ENCODE peak calls at places on chromosome 20, in seven cellular contexts. O, J, K, M, B, T and G are unnamed samples.
A peak's percentile ranks its signal among the peaks of the same experiment; 100 is the strongest.

GRCh38 chr20:41854765-41855164 is 236.6 kb upstream of the CHD6 start:
- DNase-seq in J (no peak), B (no peak), O (no peak), M (no peak), T (no peak), K (peak; percentile 58), G (no peak)

GRCh38 chr20:50604451-50604850 is 86.9 kb downstream of the RIPOR3 start:
- DNase-seq in O (no peak), B (no peak), T (no peak), J (no peak), K (no peak), M (no peak), G (no peak)

GRCh38 chr20:59015812-59016711 is 3.2 kb upstream of the TUBB1 start:
- DNase-seq in M (no peak), K (no peak), B (no peak), J (no peak), T (peak; percentile 37), O (no peak), G (peak; percentile 79)

GRCh38 chr20:18466574-18466893 is 296 bp downstream of the DZANK1 start:
- DNase-seq in J (no peak), K (no peak), M (no peak), O (no peak), T (no peak), B (no peak), G (no peak)

GRCh38 chr20:13659288-13659687 is 20.6 kb upstream of the TASP1 start:
- DNase-seq in K (no peak), O (no peak), T (no peak), M (no peak), J (no peak), B (no peak), G (no peak)

GRCh38 chr20:44643596-44644383 is 7.7 kb downstream of the ADA start:
- DNase-seq in J (peak; percentile 94), T (peak; percentile 79), O (no peak), M (peak; percentile 88), B (no peak), K (peak; percentile 34), G (no peak)

GRCh38 chr20:60993647-60994046 is 258.4 kb upstream of the CDH4 start:
- DNase-seq in M (peak; percentile 8), B (peak; percentile 16), K (peak; percentile 17), J (no peak), O (no peak), T (no peak), G (no peak)

GRCh38 chr20:48776306-48776705 is 51.5 kb downstream of the PREX1 start:
- DNase-seq in J (peak; percentile 65), K (no peak), T (no peak), O (no peak), B (no peak), M (peak; percentile 19), G (no peak)

GRCh38 chr20:1537731-1538058 is 19.8 kb downstream of the SIRPD start:
- DNase-seq in K (no peak), M (no peak), T (no peak), J (peak; percentile 85), O (no peak), B (no peak), G (no peak)

GRCh38 chr20:9051508-9051907 is 17.4 kb upstream of the PLCB4 start:
- DNase-seq in O (peak; percentile 92), J (no peak), K (peak; percentile 89), B (no peak), T (no peak), M (no peak), G (no peak)

GRCh38 chr20:415820-416322 is 7.8 kb downstream of the RBCK1 start:
- DNase-seq in O (no peak), K (no peak), J (peak; percentile 64), B (no peak), T (no peak), M (no peak), G (no peak)

GRCh38 chr20:47784256-47784598 is 1.1 kb downstream of the SULF2 start:
- DNase-seq in M (no peak), B (no peak), J (no peak), T (no peak), K (no peak), O (no peak), G (no peak)

GRCh38 chr20:51893723-51894122 is 91.4 kb upstream of the SALL4 start:
- DNase-seq in M (no peak), K (peak; percentile 84), T (no peak), J (no peak), O (no peak), B (no peak), G (no peak)

GRCh38 chr20:43959079-43959919 is 44.6 kb downstream of the TOX2 start:
- DNase-seq in O (no peak), B (no peak), M (no peak), K (no peak), T (no peak), J (peak; percentile 49), G (no peak)

GRCh38 chr20:10864076-10864672 is 190.4 kb upstream of the JAG1 start:
- DNase-seq in T (no peak), M (no peak), B (no peak), J (no peak), K (peak; percentile 81), O (no peak), G (no peak)

GRCh38 chr20:63568986-63569949 is 4.8 kb downstream of the HELZ2 start:
- DNase-seq in K (no peak), T (no peak), B (no peak), M (no peak), O (no peak), J (no peak), G (no peak)

GRCh38 chr20:49187330-49188100 is 619 bp downstream of the STAU1 start:
- DNase-seq in M (no peak), B (no peak), T (peak; percentile 48), K (peak; percentile 51), O (no peak), J (no peak), G (peak; percentile 25)

GRCh38 chr20:34651200-34651599 is 25.7 kb downstream of the PIGU start:
- DNase-seq in T (no peak), M (no peak), O (no peak), J (no peak), K (no peak), B (no peak), G (no peak)

GRCh38 chr20:49825521-49826033 is 12.9 kb downstream of the SLC9A8 start:
- DNase-seq in J (no peak), O (no peak), K (peak; percentile 50), B (no peak), T (no peak), M (peak; percentile 23), G (no peak)

GRCh38 chr20:1674361-1674760 is 16.8 kb upstream of the SIRPG start:
- DNase-seq in J (no peak), M (no peak), O (no peak), B (no peak), T (peak; percentile 90), K (no peak), G (no peak)

GRCh38 chr20:33522256-33522820 is 32.4 kb downstream of the CBFA2T2 start:
- DNase-seq in O (no peak), K (no peak), B (no peak), M (no peak), T (peak; percentile 43), J (no peak), G (no peak)